ENCODE peak calls at places on chromosomes 4 and X, in five cellular contexts. F is cardiac fibroblast, S is heart left ventricle, X is Peyer's patch, Y is hepatocyte. G is an unnamed sample.
A peak's percentile ranks its signal among the peaks of the same experiment; 100 is the strongest.

GRCh38 chr4:124105212-124105611 is 607.3 kb downstream of the ANKRD50 start:
- DNase-seq in F (peak; percentile 20), X (no peak), Y (no peak), S (no peak), G (no peak)

GRCh38 chr4:8637456-8637984 is 45.0 kb downstream of the CPZ start:
- DNase-seq in Y (no peak), S (peak; percentile 12), F (no peak), X (no peak), G (no peak)

GRCh38 chrX:9483376-9483775 is 18.5 kb downstream of the TBL1X start:
- DNase-seq in X (no peak), Y (no peak), F (no peak), S (no peak), G (no peak)

GRCh38 chrX:13938053-13938765 is 91.5 kb downstream of the GEMIN8 start:
- DNase-seq in Y (peak; percentile 38), S (peak; percentile 56), X (peak; percentile 53), F (no peak), G (no peak)

GRCh38 chr4:123884922-123885321 is 488.3 kb downstream of the SPRY1 start:
- DNase-seq in Y (no peak), X (no peak), S (no peak), F (no peak), G (no peak)

GRCh38 chr4:176569301-176569700 is 223.4 kb downstream of the VEGFC start:
- DNase-seq in Y (no peak), F (no peak), X (no peak), S (no peak), G (no peak)

GRCh38 chr4:41360911-41361830 is 104.4 kb downstream of the UCHL1 start:
- DNase-seq in X (peak; percentile 60), Y (peak; percentile 54), S (peak; percentile 66), F (no peak), G (no peak)

GRCh38 chrX:7147431-7147977 is at the start of gene STS:
- DNase-seq in Y (peak; percentile 59), X (peak; percentile 58), S (peak; percentile 68), F (peak; percentile 3), G (no peak)

GRCh38 chrX:113399501-113400192 is 559.0 kb upstream of the AMOT start:
- DNase-seq in S (no peak), X (no peak), Y (no peak), F (peak; percentile 16), G (no peak)

GRCh38 chrX:18036394-18036793 is 175.3 kb upstream of the RAI2 start:
- DNase-seq in S (no peak), F (no peak), Y (no peak), X (no peak), G (no peak)

GRCh38 chr4:71261633-71262121 is 77.1 kb upstream of the SLC4A4 start:
- DNase-seq in Y (no peak), S (no peak), X (no peak), F (no peak), G (no peak)

GRCh38 chr4:139903845-139904244 is 238.2 kb downstream of the MGST2 start:
- DNase-seq in F (no peak), Y (no peak), X (no peak), S (no peak), G (no peak)

GRCh38 chrX:39813631-39814246 is 284.0 kb downstream of the BCOR start:
- DNase-seq in X (peak; percentile 51), F (peak; percentile 89), S (peak; percentile 78), Y (peak; percentile 45), G (peak; percentile 30)

GRCh38 chrX:41478397-41478911 is 31.3 kb downstream of the NYX start:
- DNase-seq in S (no peak), Y (no peak), F (no peak), X (no peak), G (no peak)

GRCh38 chr4:88327669-88328068 is 43.3 kb upstream of the PPM1K start:
- DNase-seq in F (no peak), X (no peak), S (no peak), Y (no peak), G (no peak)

GRCh38 chr4:24260922-24261581 is 323.3 kb downstream of the DHX15 start:
- DNase-seq in Y (no peak), X (no peak), F (peak; percentile 26), S (no peak), G (no peak)

GRCh38 chr4:137611998-137612700 is 79.9 kb upstream of the PCDH18 start:
- DNase-seq in X (no peak), Y (no peak), S (no peak), F (no peak), G (no peak)

GRCh38 chr4:99087887-99088484 is 602 bp downstream of the ADH5 start:
- DNase-seq in Y (peak; percentile 81), F (peak; percentile 94), S (peak; percentile 71), X (no peak), G (peak; percentile 85)

GRCh38 chrX:42443267-42443666 is 334.7 kb downstream of the PPP1R2C start:
- DNase-seq in X (no peak), Y (no peak), S (no peak), F (no peak), G (no peak)

GRCh38 chr4:7217453-7218310 is 25.3 kb downstream of the SORCS2 start:
- DNase-seq in F (peak; percentile 26), S (no peak), Y (peak; percentile 31), X (no peak), G (no peak)

GRCh38 chr4:180059216-180059881 is 2183.9 kb upstream of the TENM3 start:
- DNase-seq in F (no peak), Y (peak; percentile 56), S (no peak), X (peak; percentile 55), G (no peak)

GRCh38 chr4:2263701-2264321 is 1.9 kb upstream of the MXD4 start:
- DNase-seq in F (no peak), X (peak; percentile 50), Y (no peak), S (peak; percentile 44), G (no peak)

GRCh38 chrX:26032141-26032917 is 105.8 kb upstream of the MAGEB18 start:
- DNase-seq in Y (no peak), S (no peak), X (no peak), F (peak; percentile 26), G (no peak)

GRCh38 chr4:24933684-24934275 is 20.9 kb upstream of the CCDC149 start:
- DNase-seq in Y (no peak), S (no peak), X (no peak), F (no peak), G (no peak)

GRCh38 chr4:25552580-25553271 is 102.9 kb upstream of the SLC34A2 start:
- DNase-seq in F (no peak), S (no peak), X (peak; percentile 72), Y (no peak), G (no peak)

GRCh38 chrX:48999030-48999429 is 3.0 kb downstream of the GRIPAP1 start:
- DNase-seq in F (no peak), X (no peak), S (no peak), Y (no peak), G (no peak)

GRCh38 chrX:98071331-98071730 is 1187.6 kb downstream of the RPA4 start:
- DNase-seq in F (no peak), S (no peak), Y (no peak), X (no peak), G (no peak)

GRCh38 chr4:106583567-106583966 is 215.0 kb upstream of the GIMD1 start:
- DNase-seq in S (no peak), F (peak; percentile 70), Y (peak; percentile 16), X (no peak), G (peak; percentile 76)

GRCh38 chr4:113810906-113811305 is 49.4 kb upstream of the CAMK2D start:
- DNase-seq in F (peak; percentile 64), Y (no peak), X (no peak), S (no peak), G (no peak)

GRCh38 chr4:75675004-75675531 is 1.9 kb upstream of the G3BP2 start:
- DNase-seq in S (no peak), X (no peak), Y (peak; percentile 17), F (peak; percentile 17), G (no peak)

DNA sequence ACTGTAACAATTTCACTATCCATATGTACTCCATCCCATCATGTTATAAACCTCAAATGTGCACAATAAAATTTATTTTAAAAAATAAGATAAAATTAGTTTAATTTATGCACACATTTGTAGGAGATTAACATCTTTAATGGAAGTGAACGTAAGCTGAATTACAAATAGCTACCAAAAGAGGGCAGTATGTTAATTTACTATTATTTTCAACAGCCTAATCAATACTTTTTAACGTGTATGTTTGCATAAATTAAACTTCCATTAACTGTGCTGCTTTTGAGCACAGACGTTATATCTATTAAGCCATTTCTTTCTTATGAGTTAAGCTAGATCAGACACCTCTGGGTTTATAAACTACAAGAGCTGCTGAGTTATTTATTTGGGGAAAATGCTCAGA is 56.5 kb upstream of the PHKA2 start:
- DNase-seq in X (no peak), F (no peak), Y (no peak), S (no peak), G (no peak)
- TF ChIP-seq CTCF in X (no peak), F (no peak), Y (peak; percentile 48), S (peak; percentile 12), G (peak; percentile 22)

GRCh38 chr4:170193496-170193895 is 103.7 kb upstream of the AADAT start:
- DNase-seq in F (no peak), S (no peak), Y (peak; percentile 6), X (no peak), G (no peak)

GRCh38 chr4:170202721-170203120 is 113.0 kb upstream of the AADAT start:
- DNase-seq in Y (no peak), F (no peak), X (no peak), S (no peak), G (no peak)

GRCh38 chr4:170198742-170199141 is 109.0 kb upstream of the AADAT start:
- DNase-seq in S (no peak), X (no peak), F (no peak), Y (no peak), G (no peak)
- TF ChIP-seq CTCF in S (no peak), X (no peak), F (no peak), Y (peak; percentile 46), G (no peak)

GRCh38 chr4:110589297-110589696 is 33.6 kb downstream of the PITX2 start:
- DNase-seq in Y (no peak), X (no peak), S (no peak), F (no peak), G (no peak)
- TF ChIP-seq CTCF in Y (peak; percentile 30), X (no peak), S (no peak), F (no peak), G (no peak)

DNA sequence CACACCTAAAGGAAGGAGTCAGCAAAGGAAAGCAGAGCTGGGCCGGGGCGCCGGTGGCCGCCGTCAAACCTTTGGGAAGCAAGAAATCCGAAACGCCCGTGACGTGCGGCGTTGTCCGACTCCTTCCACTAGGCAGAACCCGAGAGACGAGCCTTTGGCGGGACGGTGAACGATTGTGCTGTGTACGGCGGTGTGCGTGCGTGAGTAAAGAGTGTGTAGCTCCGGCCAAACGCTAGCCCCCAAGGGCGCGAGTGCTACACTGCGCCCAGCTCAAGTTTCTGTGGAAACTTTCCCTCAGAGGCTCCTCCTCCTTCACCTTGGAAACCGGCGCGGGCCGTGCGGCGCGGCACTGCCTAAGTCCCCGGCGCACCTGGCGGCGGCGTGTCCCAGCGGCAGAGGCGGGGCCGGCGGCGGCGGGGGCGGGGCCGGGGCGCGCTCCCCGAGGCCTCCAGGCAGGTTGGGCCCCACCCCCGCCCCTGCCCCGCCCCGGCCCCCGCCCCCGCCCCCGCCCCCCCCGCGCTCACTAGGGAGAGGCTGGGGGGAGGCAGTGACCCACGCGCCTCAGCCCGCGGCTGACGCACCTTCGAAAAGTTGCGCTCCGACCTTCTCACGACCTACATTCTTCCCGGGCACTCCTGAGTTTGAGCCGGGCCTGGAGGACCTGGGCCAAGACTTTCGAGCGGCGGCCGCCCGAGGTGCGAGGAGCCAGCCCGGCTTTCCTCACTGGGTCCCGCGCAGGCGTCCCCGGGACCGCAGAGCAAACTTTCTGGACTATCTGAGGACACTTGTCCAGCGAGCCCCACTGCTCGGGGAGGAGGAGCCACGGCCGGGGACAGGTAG is at the start of gene FHIP1A:
- DNase-seq in X (peak; percentile 95), F (peak; percentile 50), Y (peak; percentile 97), S (peak; percentile 86), G (peak; percentile 14)
- TF ChIP-seq CTCF in X (no peak), F (peak; percentile 9), Y (peak; percentile 30), S (no peak), G (peak; percentile 7)